ENCODE peak calls at places on chromosomes 7 and 10, in four cellular contexts. F is lower leg skin, U is ovary, T is astrocyte. J is an unnamed sample.

GRCh38 chr10:69180525-69181204 is 631 bp downstream of the SUPV3L1 start:
- DNase-seq in F (no peak), T (peak; percentile 17), U (no peak), J (no peak)

GRCh38 chr10:112950714-112951348 is 784 bp downstream of the TCF7L2 start:
- DNase-seq in T (peak; percentile 15), F (no peak), U (peak; percentile 64), J (no peak)

GRCh38 chr7:102008535-102009262 is 191.3 kb downstream of the CUX1 start:
- DNase-seq in T (no peak), U (no peak), F (peak; percentile 36), J (no peak)

GRCh38 chr7:114104035-114104434 is 185.2 kb upstream of the PPP1R3A start:
- DNase-seq in F (no peak), T (peak; percentile 54), U (no peak), J (no peak)

GRCh38 chr7:116218051-116218645 is 7.8 kb downstream of the TES start:
- DNase-seq in T (peak; percentile 99), U (no peak), F (no peak), J (no peak)

GRCh38 chr7:152513861-152514770 is 78.3 kb upstream of the KMT2C start:
- DNase-seq in U (no peak), T (no peak), F (no peak), J (no peak)

GRCh38 chr7:93736970-93737369 is 153.6 kb downstream of the TFPI2 start:
- DNase-seq in T (no peak), U (no peak), F (no peak), J (no peak)

GRCh38 chr7:13411151-13411550 is 578.3 kb downstream of the ETV1 start:
- DNase-seq in F (no peak), U (no peak), T (no peak), J (no peak)

GRCh38 chr7:157464111-157464970 is 127.5 kb downstream of the DNAJB6 start:
- DNase-seq in U (no peak), F (no peak), T (no peak), J (no peak)

GRCh38 chr7:84204655-84205054 is 10.1 kb upstream of the SEMA3A start:
- DNase-seq in U (no peak), T (peak; percentile 79), F (no peak), J (no peak)

GRCh38 chr10:75023074-75023473 is 88.4 kb upstream of the SAMD8 start:
- DNase-seq in T (no peak), U (no peak), F (no peak), J (no peak)

DNA sequence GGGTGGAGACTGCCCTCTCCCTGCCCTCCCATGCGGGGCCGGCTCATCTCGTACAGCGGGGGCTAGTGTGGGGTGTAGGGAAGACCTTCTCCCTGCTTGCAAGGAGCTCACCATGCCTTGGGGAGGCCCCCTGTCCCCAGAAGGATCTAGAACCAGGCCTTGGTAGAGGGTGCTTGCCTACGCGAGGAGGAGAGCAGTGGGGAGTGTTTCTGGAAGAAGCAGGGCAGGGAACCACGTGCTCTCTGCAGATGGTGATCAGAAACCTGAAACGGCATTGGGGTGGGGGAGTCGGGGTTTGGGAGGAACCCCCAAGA is 2.7 kb downstream of the MAFK start:
- DNase-seq in F (no peak), T (no peak), U (no peak), J (no peak)
- H3K4me3 ChIP-seq in F (no peak overlapping the region), T (peak overlapping the region; percentile 80), U (peak overlapping the region; percentile 51), J (peak overlapping the region; percentile 70)

GRCh38 chr7:17944720-17945119 is 4.4 kb upstream of the SNX13 start:
- DNase-seq in F (no peak), T (no peak), U (no peak), J (no peak)

GRCh38 chr7:17948503-17949238 is 8.4 kb upstream of the SNX13 start:
- DNase-seq in U (no peak), F (no peak), T (no peak), J (no peak)

GRCh38 chr7:17947606-17948005 is 7.3 kb upstream of the SNX13 start:
- DNase-seq in F (no peak), U (no peak), T (no peak), J (no peak)

GRCh38 chr7:17943006-17943405 is 2.7 kb upstream of the SNX13 start:
- DNase-seq in U (no peak), F (no peak), T (no peak), J (no peak)

GRCh38 chr7:17946591-17946990 is 6.3 kb upstream of the SNX13 start:
- DNase-seq in T (no peak), F (no peak), U (no peak), J (no peak)
- H3K4me3 ChIP-seq in T (no peak overlapping the region), F (no peak overlapping the region), U (no peak overlapping the region), J (no peak overlapping the region)

DNA sequence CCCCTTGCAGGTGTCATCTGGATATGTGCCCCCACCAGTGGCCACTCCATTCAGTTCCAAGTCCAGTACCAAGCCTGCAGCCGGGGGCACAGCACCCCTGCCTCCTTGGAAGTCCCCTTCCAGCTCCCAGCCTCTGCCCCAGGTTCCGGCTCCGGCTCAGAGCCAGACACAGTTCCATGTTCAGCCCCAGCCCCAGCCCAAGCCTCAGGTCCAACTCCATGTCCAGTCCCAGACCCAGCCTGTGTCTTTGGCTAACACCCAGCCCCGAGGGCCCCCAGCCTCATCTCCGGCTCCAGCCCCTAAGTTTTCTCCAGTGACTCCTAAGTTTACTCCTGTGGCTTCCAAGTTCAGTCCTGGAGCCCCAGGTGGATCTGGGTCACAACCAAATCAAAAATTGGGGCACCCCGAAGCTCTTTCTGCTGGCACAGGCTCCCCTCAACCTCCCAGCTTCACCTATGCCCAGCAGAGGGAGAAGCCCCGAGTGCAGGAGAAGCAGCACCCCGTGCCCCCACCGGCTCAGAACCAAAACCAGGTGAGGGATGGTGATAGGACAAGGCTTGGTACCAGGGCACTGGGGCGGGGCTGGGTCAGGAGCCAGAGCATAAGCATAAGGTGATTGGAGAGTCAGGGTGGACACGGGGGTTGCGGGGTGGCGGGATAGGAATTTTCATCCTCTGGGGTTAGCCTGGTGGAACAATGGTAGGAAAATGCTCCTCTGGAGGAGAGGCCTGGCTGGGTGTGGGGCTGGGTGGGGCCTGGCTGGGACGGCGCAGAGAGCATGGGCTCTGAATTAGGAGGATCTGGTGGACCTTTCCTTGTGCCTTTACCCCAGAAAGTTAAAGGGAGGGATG is 1.9 kb downstream of the ZYX start:
- DNase-seq in T (no peak), F (no peak), U (no peak), J (no peak)
- H3K4me3 ChIP-seq in T (peak overlapping the region; percentile 91), F (peak overlapping the region; percentile 89), U (peak overlapping the region; percentile 88), J (peak overlapping the region; percentile 97)

GRCh38 chr7:66609176-66609575 is 19.5 kb upstream of the KCTD7 start:
- DNase-seq in F (no peak), U (no peak), T (no peak), J (no peak)

GRCh38 chr7:66602159-66602558 is 26.5 kb upstream of the KCTD7 start:
- DNase-seq in T (no peak), U (no peak), F (no peak), J (no peak)

GRCh38 chr7:66604198-66604597 is 24.5 kb upstream of the KCTD7 start:
- DNase-seq in T (no peak), U (no peak), F (no peak), J (no peak)
- H3K4me3 ChIP-seq in T (no peak overlapping the region), U (no peak overlapping the region), F (no peak overlapping the region), J (no peak overlapping the region)

GRCh38 chr7:2811476-2812118 is 32.5 kb downstream of the GNA12 start:
- DNase-seq in F (no peak), T (no peak), U (peak; percentile 64), J (no peak)
- H3K4me3 ChIP-seq in F (no peak overlapping the region), T (peak overlapping the region; percentile 23), U (peak overlapping the region; percentile 22), J (no peak overlapping the region)

GRCh38 chr7:27101906-27102577 is 441 bp downstream of the HOXA2 start:
- DNase-seq in U (no peak), F (no peak), T (peak; percentile 36), J (no peak)

GRCh38 chr7:27100601-27101187 is 1.8 kb downstream of the HOXA2 start:
- DNase-seq in U (no peak), T (peak; percentile 47), F (no peak), J (no peak)

GRCh38 chr7:27102578-27103442 is at the start of gene HOXA2:
- DNase-seq in U (no peak), F (no peak), T (peak; percentile 83), J (no peak)

GRCh38 chr7:27099839-27100225 is 2.7 kb downstream of the HOXA2 start:
- DNase-seq in T (peak; percentile 19), F (no peak), U (no peak), J (no peak)

GRCh38 chr7:27101188-27101905 is 1.1 kb downstream of the HOXA2 start:
- DNase-seq in T (peak; percentile 92), U (no peak), F (no peak), J (no peak)
- H3K4me3 ChIP-seq in T (peak overlapping the region; percentile 50), U (no peak overlapping the region), F (no peak overlapping the region), J (peak overlapping the region; percentile 53)

GRCh38 chr10:92274071-92274470 is 16.8 kb downstream of the CPEB3 start:
- DNase-seq in T (no peak), U (no peak), F (no peak), J (no peak)

GRCh38 chr10:92284112-92284704 is 6.7 kb downstream of the CPEB3 start:
- DNase-seq in T (no peak), U (no peak), F (no peak), J (no peak)

GRCh38 chr10:92279297-92279696 is 11.6 kb downstream of the CPEB3 start:
- DNase-seq in U (no peak), F (no peak), T (no peak), J (no peak)
- H3K4me3 ChIP-seq in U (no peak overlapping the region), F (no peak overlapping the region), T (no peak overlapping the region), J (no peak overlapping the region)

GRCh38 chr10:59177031-59177861 is 803 bp downstream of the PHYHIPL start:
- DNase-seq in T (peak; percentile 88), U (peak; percentile 21), F (no peak), J (peak; percentile 68)
- H3K4me3 ChIP-seq in T (no peak overlapping the region), U (peak overlapping the region; percentile 20), F (peak overlapping the region; percentile 13), J (peak overlapping the region; percentile 62)

GRCh38 chr10:15791816-15792524 is 68.3 kb downstream of the MINDY3 start:
- DNase-seq in T (no peak), U (peak; percentile 23), F (no peak), J (no peak)
- H3K4me3 ChIP-seq in T (no peak overlapping the region), U (no peak overlapping the region), F (no peak overlapping the region), J (no peak overlapping the region)

GRCh38 chr10:26440091-26440445 is 1.9 kb downstream of the APBB1IP start:
- DNase-seq in T (no peak), F (no peak), U (no peak), J (no peak)
- H3K4me3 ChIP-seq in T (no peak overlapping the region), F (no peak overlapping the region), U (no peak overlapping the region), J (peak overlapping the region; percentile 82)

J was measured in epithelial cell of proximal tubule.